ENCODE peak calls at places on chromosome X, in six cellular contexts. T, F, Q, P, L and O are unnamed samples.

GRCh38 chrX:48910926-48911406 is 480 bp downstream of the SLC35A2 start:
- DNase-seq in T (no peak), F (no peak), Q (no peak), P (no peak), L (peak), O (peak)

GRCh38 chrX:140157611-140158010 is 192.3 kb upstream of the CXorf66 start:
- DNase-seq in T (no peak), F (no peak), Q (no peak), P (no peak), L (no peak), O (no peak)

GRCh38 chrX:132266583-132267355 is 47.5 kb upstream of the RAP2C start:
- DNase-seq in T (no peak), F (no peak), Q (no peak), P (no peak), L (no peak), O (no peak)

GRCh38 chrX:150084474-150085229 is 146.4 kb upstream of the EOLA2 start:
- DNase-seq in T (no peak), F (no peak), Q (no peak), P (peak), L (no peak), O (no peak)

GRCh38 chrX:122910697-122911096 is 273.4 kb upstream of the GRIA3 start:
- DNase-seq in T (no peak), F (no peak), Q (no peak), P (no peak), L (no peak), O (no peak)

GRCh38 chrX:110318664-110318968 is 731 bp upstream of the AMMECR1 start:
- DNase-seq in T (peak), F (no peak), Q (no peak), P (peak), L (no peak), O (no peak)

GRCh38 chrX:2550288-2551020 is 49.7 kb upstream of the DHRSX start:
- DNase-seq in T (no peak), F (no peak), Q (no peak), P (no peak), L (no peak), O (no peak)

GRCh38 chrX:107736781-107737531 is 38.6 kb downstream of the TSC22D3 start:
- DNase-seq in T (no peak), F (no peak), Q (peak), P (peak), L (no peak), O (no peak)

GRCh38 chrX:40808203-40808602 is 72.9 kb upstream of the MED14 start:
- DNase-seq in T (no peak), F (no peak), Q (no peak), P (no peak), L (no peak), O (no peak)
- TF ChIP-seq MAX in T (no peak), F (no peak), Q (no peak), P (no peak), L (no peak), O (no peak)

DNA sequence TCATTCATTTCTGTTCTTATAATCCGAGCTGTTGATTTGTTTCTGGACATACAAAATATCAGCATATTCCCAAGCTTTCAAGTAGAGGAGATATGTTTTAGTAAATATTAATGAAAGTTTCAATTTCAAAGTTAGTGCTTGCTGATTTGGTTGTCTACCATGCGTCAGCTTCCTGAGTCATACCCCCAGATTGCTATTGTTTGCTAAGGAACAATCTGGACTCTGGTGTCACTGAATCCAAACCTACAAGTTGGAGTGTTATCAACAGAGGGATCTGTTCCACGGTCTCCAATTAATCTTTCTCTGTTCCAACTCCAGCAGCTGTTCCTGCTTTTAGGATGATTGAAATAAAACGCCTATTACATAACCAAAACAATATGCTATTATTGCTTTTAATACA is 96.1 kb upstream of the FAM9A start:
- DNase-seq in T (no peak), F (no peak), Q (no peak), P (no peak), L (no peak), O (no peak)
- TF ChIP-seq MYC in T (no peak), F (no peak), Q (no peak), P (no peak), L (no peak), O (no peak)

DNA sequence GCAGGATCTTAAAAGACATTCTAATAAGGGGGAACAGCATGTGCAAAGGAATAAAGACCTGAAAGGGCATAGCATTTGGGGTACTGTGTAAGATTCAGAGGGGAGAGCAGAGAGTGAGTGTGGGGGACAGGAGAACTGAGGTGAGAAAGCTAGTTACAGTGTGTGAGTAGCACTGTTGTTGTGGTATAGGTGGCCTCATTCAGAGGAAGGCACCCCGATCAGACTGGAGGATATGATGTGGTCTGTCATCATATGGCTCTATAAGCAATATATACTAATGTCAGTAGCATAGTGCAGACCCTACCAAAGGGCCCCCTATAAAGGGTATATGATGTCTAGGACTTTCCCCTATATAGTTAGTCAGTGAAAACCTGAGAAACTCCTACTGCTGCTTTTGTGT is 175.8 kb downstream of the FMR1NB start:
- DNase-seq in T (no peak), F (no peak), Q (no peak), P (no peak), L (no peak), O (no peak)
- TF ChIP-seq POLR2A in T (no peak), F (no peak), Q (no peak), P (no peak), L (no peak), O (no peak)

DNA sequence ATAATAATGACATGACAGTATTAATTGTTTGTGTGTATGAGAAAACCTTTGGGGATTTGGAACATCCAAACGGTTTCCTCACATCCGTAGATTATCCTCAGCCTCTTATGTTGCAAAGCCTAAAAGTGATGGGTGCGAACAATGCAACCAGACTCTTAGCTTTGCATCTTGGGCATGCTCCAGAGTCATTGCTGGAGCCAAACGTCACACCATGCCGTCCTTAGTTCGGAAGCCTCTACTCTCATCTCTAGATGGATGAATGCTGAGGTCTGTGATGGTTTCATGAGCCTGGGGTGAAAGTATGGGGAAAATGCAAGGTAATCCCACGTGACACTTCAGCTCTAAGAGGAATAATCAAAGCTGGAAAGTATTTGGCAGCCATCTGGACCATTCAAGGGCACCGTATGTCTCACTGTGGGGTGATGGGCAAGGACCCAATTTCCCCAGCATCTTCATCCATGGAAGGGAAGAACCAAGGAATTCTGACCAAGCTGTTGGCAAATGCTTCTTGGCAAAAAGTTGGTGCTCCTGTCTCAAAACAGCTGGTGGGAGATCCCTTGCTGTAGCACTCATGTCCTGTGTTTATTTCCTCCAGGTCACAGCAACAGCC is 6.2 kb upstream of the RTL5 start:
- DNase-seq in T (no peak), F (no peak), Q (no peak), P (no peak), L (no peak), O (no peak)
- TF ChIP-seq MAX in T (no peak), F (no peak), Q (no peak), P (no peak), L (no peak), O (no peak)

DNA sequence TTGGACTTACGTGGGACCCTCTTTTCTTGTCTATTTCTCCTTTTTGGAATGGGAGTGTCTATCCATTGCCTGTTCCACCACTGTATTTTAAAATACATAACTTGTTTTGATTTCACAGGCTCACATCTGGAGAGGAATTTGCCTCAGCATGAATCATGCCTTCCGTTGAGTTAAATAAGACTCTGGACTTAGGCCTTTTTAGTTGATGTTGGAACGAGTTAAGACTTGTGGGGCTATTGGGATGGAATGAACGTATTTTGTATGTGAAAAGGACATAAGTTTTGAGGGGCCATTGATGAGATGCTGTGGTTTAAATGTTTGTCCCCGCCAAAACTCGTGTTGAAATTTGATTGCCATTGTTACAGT is 66.2 kb downstream of the BEX3 start:
- DNase-seq in T (no peak), F (no peak), Q (no peak), P (peak), L (no peak), O (no peak)
- TF ChIP-seq MYC in T (no peak), F (no peak), Q (no peak), P (no peak), L (no peak), O (no peak)

GRCh38 chrX:40173662-40174593 is 76.2 kb upstream of the BCOR start:
- DNase-seq in T (no peak), F (no peak), Q (peak), P (peak), L (no peak), O (peak)

GRCh38 chrX:40176256-40176978 is 78.7 kb upstream of the BCOR start:
- DNase-seq in T (peak), F (no peak), Q (peak), P (peak), L (peak), O (peak)

GRCh38 chrX:40176979-40177430 is 79.2 kb upstream of the BCOR start:
- DNase-seq in T (no peak), F (no peak), Q (peak), P (peak), L (no peak), O (no peak)

GRCh38 chrX:40174594-40175415 is 77.0 kb upstream of the BCOR start:
- DNase-seq in T (no peak), F (no peak), Q (peak), P (peak), L (no peak), O (peak)

DNA sequence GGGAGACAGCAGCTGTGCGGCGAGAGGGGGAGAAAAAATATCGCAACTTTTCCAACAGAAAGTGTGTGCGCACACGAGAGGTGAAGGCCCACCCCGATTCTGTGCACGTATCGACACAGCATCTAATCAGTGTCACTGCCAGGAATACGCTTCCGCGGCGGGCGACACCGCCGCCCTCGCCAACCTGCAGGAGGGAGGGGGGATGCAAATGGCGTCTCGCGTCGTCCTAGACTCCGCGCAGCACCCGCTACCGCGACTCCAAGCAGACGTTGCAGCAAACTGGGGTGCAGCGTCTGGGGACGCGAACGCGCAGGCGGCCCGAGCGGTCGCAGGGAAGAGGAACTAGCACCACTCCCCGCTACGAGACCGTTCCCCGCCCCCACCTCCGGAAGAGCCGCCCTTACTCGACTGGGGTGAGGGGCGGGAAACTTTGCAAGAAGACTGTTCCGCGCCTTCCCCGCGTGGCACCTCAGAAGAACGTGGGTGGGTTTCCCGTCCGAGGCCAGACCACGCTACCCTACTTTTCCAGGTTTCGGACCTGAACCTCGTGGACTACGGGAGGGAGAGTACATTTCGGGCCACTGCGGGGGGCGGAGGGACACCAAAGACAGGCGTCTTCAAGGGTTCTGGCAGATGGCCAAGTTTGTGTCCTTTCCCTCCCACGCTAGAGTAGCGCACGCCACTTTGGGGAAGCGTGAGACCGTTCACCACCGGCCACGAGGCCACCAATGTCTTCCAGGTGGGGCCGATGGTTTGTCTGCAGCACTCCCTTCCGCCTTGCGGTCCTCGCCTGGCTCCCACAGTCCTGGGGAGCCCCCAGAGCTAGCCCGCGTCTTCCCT is 77.9 kb upstream of the BCOR start:
- DNase-seq in T (peak), F (no peak), Q (peak), P (peak), L (peak), O (peak)
- TF ChIP-seq POLR2A in T (no peak), F (peak), Q (no peak), P (peak), L (peak), O (peak)

GRCh38 chrX:6163761-6164160 is 64.9 kb downstream of the NLGN4X start:
- DNase-seq in T (no peak), F (no peak), Q (no peak), P (no peak), L (no peak), O (no peak)
- TF ChIP-seq MAX in T (no peak), F (no peak), Q (no peak), P (no peak), L (no peak), O (no peak)

DNA sequence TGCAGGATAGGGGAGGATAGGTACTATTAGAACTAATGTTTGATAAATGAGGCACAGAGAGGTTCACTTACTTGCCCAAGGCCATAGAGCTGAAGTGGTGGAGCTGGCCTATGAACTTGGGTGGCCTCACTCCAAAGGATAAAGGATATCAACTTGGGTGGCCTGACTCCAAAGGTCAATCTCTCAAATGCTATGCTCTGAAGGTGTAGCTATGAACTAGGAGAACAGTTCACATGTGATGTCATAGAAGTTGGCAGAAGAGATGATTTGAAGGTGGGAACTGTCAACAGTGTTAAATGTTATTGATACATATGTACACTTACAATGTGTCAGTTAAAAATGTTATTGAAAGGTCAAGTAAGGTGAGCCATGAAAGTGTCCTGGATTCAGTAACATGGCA is 6.2 kb upstream of the CHST7 start:
- DNase-seq in T (no peak), F (no peak), Q (no peak), P (no peak), L (no peak), O (no peak)
- TF ChIP-seq MYC in T (no peak), F (no peak), Q (no peak), P (no peak), L (no peak), O (no peak)